ENCODE peak calls at places on chromosomes 7 and 10, in ten cellular contexts. K is ovary; Y is CD8-positive, alpha-beta memory T cell; F is body of pancreas; Q is heart left ventricle; G is SJSA1; X is PC-9; M is IMR-90; B is hepatocyte; D is brain microvascular endothelial cell. R is an unnamed sample.

GRCh38 chr10:34637419-34637911 is 177.6 kb downstream of the PARD3 start:
- DNase-seq in K (peak; percentile 55), Y (peak; percentile 26), F (peak; percentile 58), Q (peak; percentile 75), G (peak; percentile 65), X (peak; percentile 56), M (peak; percentile 23), B (peak; percentile 77), D (peak; percentile 59), R (peak; percentile 67)

GRCh38 chr10:102752934-102753664 is 9.4 kb downstream of the WBP1L start:
- DNase-seq in K (peak; percentile 38), Y (no peak), F (no peak), Q (no peak), G (peak; percentile 80), X (no peak), M (peak; percentile 83), B (peak; percentile 73), D (peak; percentile 71), R (no peak)

GRCh38 chr7:102275123-102275703 is 11.5 kb upstream of the SH2B2 start:
- DNase-seq in K (no peak), Y (no peak), F (no peak), Q (peak; percentile 23), G (no peak), X (peak; percentile 22), M (no peak), B (no peak), D (no peak), R (no peak)

GRCh38 chr10:74018241-74018640 is 20.3 kb downstream of the VCL start:
- DNase-seq in K (no peak), Y (no peak), F (peak; percentile 19), Q (no peak), G (no peak), X (no peak), M (no peak), B (no peak), D (no peak), R (no peak)

GRCh38 chr10:132392811-132393694 is 3.9 kb upstream of the PWWP2B start:
- DNase-seq in K (no peak), Y (no peak), F (no peak), Q (no peak), G (no peak), X (peak; percentile 29), M (peak; percentile 47), B (no peak), D (no peak), R (no peak)

GRCh38 chr7:22216832-22217475 is 140.0 kb downstream of the RAPGEF5 start:
- DNase-seq in K (no peak), Y (no peak), F (no peak), Q (no peak), G (no peak), X (no peak), M (no peak), B (no peak), D (no peak), R (no peak)

GRCh38 chr7:49295136-49295535 is 370.8 kb downstream of the CDC14C start:
- DNase-seq in K (no peak), Y (no peak), F (no peak), Q (no peak), G (no peak), X (no peak), M (no peak), B (no peak), D (no peak), R (no peak)

GRCh38 chr10:72875250-72876055 is 18.1 kb upstream of the OIT3 start:
- DNase-seq in K (no peak), Y (no peak), F (no peak), Q (no peak), G (no peak), X (peak; percentile 18), M (peak; percentile 43), B (peak; percentile 31), D (no peak), R (no peak)

GRCh38 chr10:8331896-8332729 is 277.6 kb downstream of the GATA3 start:
- DNase-seq in K (no peak), Y (peak; percentile 83), F (peak; percentile 18), Q (peak; percentile 41), G (peak; percentile 50), X (peak; percentile 52), M (peak; percentile 7), B (peak; percentile 63), D (peak; percentile 2), R (peak; percentile 37)

GRCh38 chr10:88386878-88387773 is 196.0 kb downstream of the RNLS start:
- DNase-seq in K (peak; percentile 16), Y (no peak), F (peak; percentile 53), Q (no peak), G (no peak), X (no peak), M (peak; percentile 82), B (peak; percentile 78), D (peak; percentile 96), R (peak; percentile 40)

GRCh38 chr10:11750420-11750819 is 8.2 kb downstream of the ECHDC3 start:
- DNase-seq in K (no peak), Y (no peak), F (no peak), Q (no peak), G (no peak), X (no peak), M (no peak), B (no peak), D (no peak), R (no peak)

GRCh38 chr7:158759245-158759614 is 54.6 kb upstream of the NCAPG2 start:
- DNase-seq in K (no peak), Y (no peak), F (no peak), Q (no peak), G (no peak), X (no peak), M (no peak), B (no peak), D (no peak), R (no peak)

GRCh38 chr10:104326991-104327610 is 11.2 kb downstream of the ITPRIP start:
- DNase-seq in K (no peak), Y (no peak), F (peak; percentile 7), Q (no peak), G (no peak), X (no peak), M (no peak), B (no peak), D (no peak), R (no peak)

DNA sequence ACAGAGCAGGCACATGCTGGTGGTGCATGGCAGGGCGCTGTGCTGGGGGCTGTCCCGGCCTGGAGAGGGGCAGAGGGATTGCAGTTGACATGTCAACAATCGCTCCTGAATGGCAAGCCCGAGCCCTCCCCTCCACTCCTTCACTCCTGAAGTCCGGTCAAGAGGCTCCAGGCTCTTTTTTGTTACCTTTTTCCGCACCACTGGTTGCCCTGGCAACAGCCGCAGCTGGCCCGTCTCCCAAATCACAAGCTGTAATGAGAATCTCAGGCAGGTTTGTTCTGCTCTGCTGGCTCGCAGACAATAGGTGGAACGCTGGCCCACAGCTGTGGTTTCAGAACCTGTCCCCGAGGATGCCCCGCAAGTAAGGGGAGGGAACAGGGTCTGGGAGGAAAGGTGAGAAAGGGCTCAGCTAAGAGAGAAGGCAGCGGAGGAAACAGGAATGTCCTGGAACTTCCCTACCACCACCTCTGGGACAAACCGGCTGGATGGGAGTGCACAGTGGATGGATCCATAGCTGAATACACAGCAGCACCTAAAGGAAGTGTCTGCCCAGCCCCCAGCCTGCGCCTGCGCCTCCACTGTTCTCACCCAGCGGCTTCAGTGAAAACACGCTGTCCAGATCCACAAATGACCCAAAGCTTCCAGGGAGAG is 58.9 kb downstream of the CALML3 start:
- DNase-seq in K (peak; percentile 25), Y (no peak), F (peak; percentile 81), Q (peak; percentile 57), G (no peak), X (peak; percentile 96), M (no peak), B (peak; percentile 57), D (no peak), R (no peak)
- H3K27ac ChIP-seq in K (no peak overlapping the region), Y (no peak overlapping the region), F (no peak overlapping the region), Q (no peak overlapping the region), G (no peak overlapping the region), X (peak overlapping the region; percentile 99), M (no peak overlapping the region), B (peak overlapping the region; percentile 28), D (no peak overlapping the region), R (no peak overlapping the region)

GRCh38 chr7:77439572-77439971 is 23.4 kb upstream of the GSAP start:
- DNase-seq in K (no peak), Y (no peak), F (peak; percentile 32), Q (peak; percentile 50), G (no peak), X (peak; percentile 31), M (no peak), B (peak; percentile 40), D (no peak), R (peak; percentile 83)
- H3K27ac ChIP-seq in K (no peak overlapping the region), Y (no peak overlapping the region), F (no peak overlapping the region), Q (no peak overlapping the region), G (no peak overlapping the region), X (no peak overlapping the region), M (no peak overlapping the region), B (no peak overlapping the region), D (no peak overlapping the region), R (no peak overlapping the region)

GRCh38 chr10:61944445-61945123 is 43.1 kb downstream of the ARID5B start:
- DNase-seq in K (no peak), Y (no peak), F (no peak), Q (no peak), G (no peak), X (no peak), M (no peak), B (no peak), D (no peak), R (no peak)
- H3K27ac ChIP-seq in K (no peak overlapping the region), Y (no peak overlapping the region), F (no peak overlapping the region), Q (no peak overlapping the region), G (peak overlapping the region; percentile 15), X (peak overlapping the region; percentile 83), M (peak overlapping the region; percentile 83), B (peak overlapping the region; percentile 87), D (no peak overlapping the region), R (no peak overlapping the region)

GRCh38 chr7:120168066-120168465 is 104.9 kb upstream of the KCND2 start:
- DNase-seq in K (no peak), Y (no peak), F (no peak), Q (peak; percentile 26), G (no peak), X (no peak), M (peak; percentile 62), B (no peak), D (no peak), R (no peak)

GRCh38 chr7:120165231-120165630 is 107.7 kb upstream of the KCND2 start:
- DNase-seq in K (no peak), Y (no peak), F (no peak), Q (no peak), G (no peak), X (no peak), M (no peak), B (no peak), D (no peak), R (no peak)

GRCh38 chr7:120170384-120170783 is 102.6 kb upstream of the KCND2 start:
- DNase-seq in K (no peak), Y (no peak), F (no peak), Q (no peak), G (no peak), X (no peak), M (no peak), B (no peak), D (no peak), R (no peak)

GRCh38 chr7:120171406-120171805 is 101.6 kb upstream of the KCND2 start:
- DNase-seq in K (no peak), Y (no peak), F (no peak), Q (no peak), G (no peak), X (no peak), M (no peak), B (no peak), D (no peak), R (no peak)

GRCh38 chr7:120170849-120171248 is 102.1 kb upstream of the KCND2 start:
- DNase-seq in K (no peak), Y (no peak), F (no peak), Q (no peak), G (no peak), X (no peak), M (peak; percentile 15), B (no peak), D (peak; percentile 28), R (no peak)
- H3K27ac ChIP-seq in K (no peak overlapping the region), Y (no peak overlapping the region), F (no peak overlapping the region), Q (peak overlapping the region; percentile 25), G (no peak overlapping the region), X (peak overlapping the region; percentile 57), M (no peak overlapping the region), B (no peak overlapping the region), D (peak overlapping the region; percentile 53), R (no peak overlapping the region)